ENCODE peak calls at places on chromosomes 11 and 22, in nine cellular contexts. G is progenitor cell of endocrine pancreas, N is ovary, I is GM12864, U is GM10248, S is transverse colon, W is tibial artery, F is heart left ventricle, M is AG10803. Z is an unnamed sample.

GRCh38 chr11:114400222-114400973 is at the start of the genes C11orf71 and RBM7:
- DNase-seq in S (peak), G (peak), U (peak), M (peak), I (peak), F (peak), W (peak), N (peak), Z (peak)

GRCh38 chr11:102361100-102362021 is 14.3 kb downstream of the BIRC2 start:
- DNase-seq in N (no peak), I (no peak), S (no peak), U (no peak), G (no peak), M (peak), F (no peak), W (no peak), Z (no peak)

GRCh38 chr11:101686514-101686913 is 102.7 kb upstream of the TRPC6 start:
- DNase-seq in U (no peak), F (no peak), N (no peak), S (no peak), I (no peak), W (no peak), G (no peak), M (peak), Z (no peak)

GRCh38 chr22:37546436-37547248 is 13.6 kb upstream of the CDC42EP1 start:
- DNase-seq in W (peak), G (no peak), I (no peak), S (peak), U (no peak), F (peak), N (peak), M (peak), Z (no peak)

GRCh38 chr11:118530180-118530682 is 761 bp upstream of the TMEM25 start:
- DNase-seq in W (no peak), F (no peak), N (no peak), S (peak), G (no peak), M (no peak), I (no peak), U (no peak), Z (no peak)

GRCh38 chr11:232783-233565 is 3.2 kb downstream of the SIRT3 start:
- DNase-seq in N (no peak), F (no peak), G (no peak), S (no peak), W (no peak), U (no peak), M (no peak), I (no peak), Z (no peak)

GRCh38 chr11:67345247-67345948 is 7.9 kb downstream of the POLD4 start:
- DNase-seq in S (peak), M (no peak), G (no peak), U (no peak), W (no peak), F (no peak), N (no peak), I (no peak), Z (no peak)

GRCh38 chr22:49244466-49245420 is 582.9 kb downstream of the BRD1 start:
- DNase-seq in M (no peak), U (no peak), W (peak), G (no peak), N (no peak), F (no peak), I (no peak), S (no peak), Z (no peak)

GRCh38 chr11:107722671-107723070 is 10.8 kb upstream of the SLN start:
- DNase-seq in U (no peak), F (no peak), I (no peak), N (no peak), M (no peak), G (no peak), W (no peak), S (no peak), Z (no peak)

GRCh38 chr11:99154277-99154676 is 133.5 kb downstream of the CNTN5 start:
- DNase-seq in I (no peak), W (no peak), U (no peak), N (no peak), S (no peak), F (no peak), M (no peak), G (no peak), Z (no peak)

GRCh38 chr11:123316003-123316402 is 114.1 kb upstream of the GRAMD1B start:
- DNase-seq in U (no peak), S (no peak), N (no peak), M (peak), I (no peak), W (no peak), F (no peak), G (no peak), Z (no peak)

GRCh38 chr11:27653990-27654758 is 46.1 kb downstream of the BDNF start:
- DNase-seq in N (no peak), S (no peak), I (no peak), G (no peak), W (no peak), M (no peak), F (no peak), U (no peak), Z (no peak)

GRCh38 chr11:57586711-57587110 is 10.8 kb upstream of the SERPING1 start:
- DNase-seq in I (no peak), U (no peak), S (no peak), M (no peak), W (no peak), N (no peak), F (no peak), G (no peak), Z (no peak)

GRCh38 chr11:6681949-6682348 is 1.2 kb downstream of the MRPL17 start:
- DNase-seq in N (no peak), G (no peak), M (peak), S (no peak), U (no peak), I (no peak), F (no peak), W (no peak), Z (no peak)

GRCh38 chr11:27497284-27497866 is 9.2 kb downstream of the LIN7C start:
- DNase-seq in U (no peak), M (peak), N (no peak), S (no peak), F (no peak), I (no peak), W (no peak), G (no peak), Z (no peak)

GRCh38 chr11:71987521-71987920 is 11.2 kb upstream of the IL18BP start:
- DNase-seq in S (no peak), I (no peak), N (no peak), W (no peak), F (no peak), M (no peak), G (no peak), U (no peak), Z (no peak)

GRCh38 chr11:844693-845644 is 2.3 kb downstream of the TSPAN4 start:
- DNase-seq in G (no peak), N (peak), F (peak), M (peak), U (peak), I (no peak), W (peak), S (peak), Z (peak)

GRCh38 chr11:123585721-123586120 is 68.7 kb downstream of the SCN3B start:
- DNase-seq in W (no peak), G (no peak), S (no peak), I (no peak), U (no peak), N (no peak), M (no peak), F (no peak), Z (no peak)

GRCh38 chr22:20771918-20772625 is 1.8 kb upstream of the SERPIND1 start:
- DNase-seq in G (no peak), F (no peak), S (no peak), U (no peak), N (no peak), M (no peak), W (no peak), I (no peak), Z (no peak)

GRCh38 chr11:86678823-86679222 is 6.4 kb upstream of the ME3 start:
- DNase-seq in U (no peak), N (no peak), F (no peak), I (no peak), W (no peak), M (no peak), S (no peak), G (no peak), Z (no peak)

GRCh38 chr11:76667856-76668255 is 2.7 kb downstream of the LRRC32 start:
- DNase-seq in W (peak), G (no peak), N (no peak), M (no peak), U (no peak), S (peak), F (peak), I (no peak), Z (no peak)

GRCh38 chr11:10443152-10443551 is 11.9 kb upstream of the AMPD3 start:
- DNase-seq in U (no peak), G (no peak), F (no peak), I (no peak), N (no peak), W (no peak), M (no peak), S (no peak), Z (no peak)

GRCh38 chr22:44024288-44024908 is at the start of gene PARVB:
- DNase-seq in U (peak), I (no peak), M (peak), F (peak), S (peak), N (peak), G (peak), W (no peak), Z (no peak)

GRCh38 chr11:1650034-1650917 is 20.7 kb downstream of the KRTAP5-5 start:
- DNase-seq in G (no peak), S (no peak), F (no peak), W (no peak), I (no peak), M (no peak), N (no peak), U (no peak), Z (peak)

GRCh38 chr11:46260161-46260560 is 17.3 kb upstream of the CREB3L1 start:
- DNase-seq in W (no peak), F (no peak), S (no peak), I (no peak), U (no peak), G (no peak), M (no peak), N (no peak), Z (no peak)

GRCh38 chr11:124602751-124603150 is 8.5 kb upstream of the PANX3 start:
- DNase-seq in S (no peak), W (no peak), I (no peak), G (no peak), M (no peak), N (no peak), F (no peak), U (no peak), Z (no peak)

GRCh38 chr11:95688015-95688414 is 101.6 kb downstream of the FAM76B start:
- DNase-seq in W (no peak), U (no peak), I (no peak), M (no peak), S (no peak), N (no peak), F (no peak), G (no peak), Z (no peak)
- TF ChIP-seq CTCF in W (no peak), U (no peak), I (no peak), M (no peak), S (no peak), N (no peak), F (no peak), G (no peak), Z (no peak)

DNA sequence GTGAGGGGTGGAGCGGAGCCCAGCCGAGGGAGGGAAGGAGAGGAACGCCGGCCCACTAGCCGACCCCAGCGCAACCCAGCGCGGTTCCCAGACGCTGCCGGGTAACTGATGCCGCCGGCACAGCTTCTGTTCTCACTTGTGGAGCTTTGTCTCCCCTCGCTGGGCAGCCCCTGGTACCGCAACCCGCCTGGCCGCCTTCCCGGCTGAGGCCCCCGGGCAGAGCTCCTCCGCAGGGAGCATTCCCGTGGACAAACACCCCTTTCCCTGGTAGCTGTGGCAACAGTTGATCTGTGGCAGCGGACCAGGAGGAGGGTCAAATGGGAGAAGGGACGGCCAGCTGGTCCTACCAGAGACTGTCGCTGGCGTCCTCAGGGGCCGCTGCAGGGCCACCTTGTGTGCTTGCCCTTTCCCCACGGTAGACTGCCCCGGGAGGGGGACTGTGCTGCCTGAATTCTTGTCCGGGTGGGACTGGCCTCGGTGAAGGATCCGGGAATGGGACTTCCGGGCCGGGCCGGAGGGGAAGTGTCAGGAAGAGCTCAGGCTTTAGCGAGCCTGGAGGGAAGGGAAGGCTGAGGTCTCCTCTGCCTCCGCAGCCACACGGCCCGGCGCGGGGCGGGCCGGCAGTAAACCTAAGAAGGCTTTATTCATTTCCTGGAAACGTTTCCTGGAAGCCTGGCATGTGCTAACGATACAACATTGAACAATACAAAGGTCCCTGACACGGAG is 468.0 kb downstream of the OPCML start:
- DNase-seq in I (no peak), N (peak), F (peak), W (peak), U (peak), G (peak), M (peak), S (peak), Z (no peak)
- TF ChIP-seq CTCF in I (peak), N (no peak), F (peak), W (peak), U (no peak), G (peak), M (peak), S (peak), Z (no peak)

GRCh38 chr11:19953909-19954308 is 206.4 kb downstream of the DBX1 start:
- DNase-seq in G (no peak), S (no peak), N (no peak), W (no peak), M (peak), U (no peak), F (no peak), I (no peak), Z (no peak)
- TF ChIP-seq CTCF in G (peak), S (peak), N (peak), W (peak), M (peak), U (no peak), F (peak), I (no peak), Z (no peak)

GRCh38 chr22:24156915-24157782 is 24.1 kb upstream of the SUSD2 start:
- DNase-seq in N (peak), M (peak), F (peak), I (peak), W (peak), S (peak), G (peak), U (peak), Z (peak)
- TF ChIP-seq CTCF in N (peak), M (peak), F (peak), I (peak), W (peak), S (peak), G (peak), U (peak), Z (no peak)

DNA sequence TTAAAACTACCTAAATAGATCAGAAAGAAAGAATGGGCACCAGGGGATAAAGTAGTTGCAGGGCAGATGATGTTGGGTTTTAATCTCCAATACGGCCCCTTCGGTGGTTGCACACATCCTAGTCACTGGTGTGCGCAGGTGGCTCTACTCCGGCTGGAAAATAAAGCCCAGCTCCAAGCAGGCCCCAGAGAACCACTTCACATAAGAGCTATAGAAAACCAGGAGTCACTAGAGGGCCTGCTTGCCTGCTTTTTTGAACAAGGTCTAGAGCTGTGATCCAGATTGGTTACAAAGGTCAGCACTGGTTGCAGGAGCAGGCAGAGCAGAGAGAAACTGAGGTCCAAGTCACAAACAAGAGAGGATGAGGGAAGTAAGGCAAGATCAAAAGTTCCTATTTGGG is 41.5 kb upstream of the MS4A8 start:
- DNase-seq in N (no peak), F (no peak), G (no peak), W (no peak), M (no peak), I (no peak), U (no peak), S (peak), Z (no peak)
- TF ChIP-seq CTCF in N (no peak), F (no peak), G (no peak), W (no peak), M (no peak), I (peak), U (no peak), S (no peak), Z (no peak)

DNA sequence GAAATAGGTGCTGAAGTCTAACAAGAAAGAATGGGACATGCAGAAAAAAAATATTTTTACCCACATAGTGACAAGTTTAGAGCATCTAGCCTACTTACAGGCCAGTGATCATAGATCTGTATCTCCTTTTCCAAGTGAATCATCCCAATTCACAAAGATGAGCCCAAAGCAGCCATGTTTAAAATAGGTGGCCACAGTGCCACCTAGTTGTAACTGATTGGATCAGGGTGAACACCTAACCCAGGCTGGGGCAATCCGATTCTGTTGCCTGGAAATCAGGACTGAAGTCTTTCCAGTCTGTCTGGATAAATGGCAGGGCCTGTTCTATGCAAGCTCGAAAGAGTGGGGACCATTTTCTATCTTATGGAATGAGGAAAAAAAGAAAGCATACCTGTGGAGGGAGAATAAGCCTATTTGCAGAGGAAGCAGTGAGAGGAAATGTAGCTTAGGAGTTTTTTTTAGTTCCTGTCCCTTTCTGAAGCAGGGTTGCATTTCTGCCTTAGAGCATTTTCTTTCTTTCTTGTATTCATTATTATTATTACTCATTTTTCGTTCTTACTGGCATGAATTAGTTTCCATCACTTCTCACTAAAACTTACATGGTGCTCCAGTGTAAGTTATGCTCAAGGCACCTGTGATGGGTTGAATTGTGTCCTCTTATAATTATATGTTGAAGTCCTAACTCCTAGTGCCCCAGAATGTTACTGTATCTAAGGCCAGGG is 113.2 kb upstream of the RAG2 start:
- DNase-seq in I (no peak), G (no peak), M (no peak), N (no peak), U (no peak), W (no peak), S (no peak), F (no peak), Z (no peak)
- TF ChIP-seq CTCF in I (peak), G (no peak), M (no peak), N (no peak), U (no peak), W (no peak), S (no peak), F (no peak), Z (no peak)

DNA sequence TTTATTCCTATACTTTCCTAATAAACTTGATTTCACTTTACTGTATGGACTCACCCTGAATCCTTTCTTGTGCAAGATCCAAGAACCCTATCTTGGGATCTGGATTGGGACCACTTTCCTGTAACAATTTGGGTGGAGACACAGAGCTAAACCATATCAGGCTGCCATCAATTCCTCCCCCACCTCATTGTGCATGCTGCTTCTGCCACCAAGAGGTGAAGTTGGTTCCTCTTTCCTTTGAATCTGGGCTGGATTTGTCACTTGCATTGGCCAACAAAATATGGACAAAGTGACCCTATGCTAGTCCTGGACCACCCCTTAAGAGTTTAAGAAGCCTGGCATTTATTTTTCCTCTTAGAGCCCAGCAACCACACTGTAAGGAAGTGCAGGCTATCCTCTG is 39.4 kb upstream of the CEP295 start:
- DNase-seq in S (no peak), U (no peak), F (no peak), I (no peak), M (peak), N (no peak), W (no peak), G (no peak), Z (no peak)
- TF ChIP-seq CTCF in S (no peak), U (peak), F (peak), I (peak), M (peak), N (no peak), W (peak), G (no peak), Z (no peak)

GRCh38 chr11:17927643-17928343 is 85.1 kb downstream of the SERGEF start:
- DNase-seq in I (no peak), M (peak), S (no peak), F (no peak), G (no peak), W (no peak), U (no peak), N (no peak), Z (no peak)

GRCh38 chr11:17932472-17932871 is 80.4 kb downstream of the SERGEF start:
- DNase-seq in S (no peak), N (no peak), F (no peak), U (no peak), G (no peak), M (no peak), I (no peak), W (no peak), Z (no peak)

GRCh38 chr11:17931595-17931994 is 81.3 kb downstream of the SERGEF start:
- DNase-seq in S (no peak), I (no peak), F (no peak), N (no peak), W (no peak), G (no peak), M (no peak), U (no peak), Z (no peak)

GRCh38 chr11:17929171-17929570 is 83.7 kb downstream of the SERGEF start:
- DNase-seq in N (no peak), W (no peak), M (no peak), G (no peak), S (no peak), I (no peak), U (no peak), F (no peak), Z (no peak)

DNA sequence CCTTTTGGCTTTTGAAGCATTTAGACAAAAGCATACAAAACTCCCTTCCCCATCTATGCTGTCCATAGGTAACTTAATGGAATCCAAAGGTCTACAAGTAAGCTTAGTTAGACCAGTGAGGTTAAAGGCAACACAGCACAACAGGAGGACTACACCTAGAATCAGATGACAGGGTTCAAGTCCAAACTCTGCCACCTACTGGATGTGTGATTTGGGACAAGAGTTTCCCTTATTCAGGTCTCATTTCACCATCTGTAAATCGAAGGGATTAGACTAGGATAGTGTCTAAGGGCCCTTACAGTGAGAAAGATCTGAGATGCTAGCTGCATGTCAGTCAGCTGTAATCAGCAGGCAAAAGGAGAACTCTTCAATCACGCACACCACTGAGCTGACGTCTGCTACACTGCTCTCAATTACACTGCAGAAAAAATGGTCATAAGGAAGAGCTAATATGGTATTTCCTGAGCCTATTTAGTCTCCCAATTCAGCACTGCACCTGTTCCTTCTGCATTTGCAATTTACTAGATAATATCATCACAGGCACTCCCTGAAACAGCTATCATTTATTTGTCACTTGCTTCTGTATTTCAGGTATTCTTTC is 82.2 kb downstream of the SERGEF start:
- DNase-seq in G (no peak), I (no peak), W (no peak), F (no peak), U (no peak), S (no peak), M (no peak), N (no peak), Z (no peak)
- TF ChIP-seq CTCF in G (no peak), I (no peak), W (no peak), F (no peak), U (no peak), S (no peak), M (no peak), N (no peak), Z (no peak)

GRCh38 chr22:30356392-30357230 is at the start of the genes CCDC157 and SF3A1:
- DNase-seq in G (peak), U (peak), N (peak), M (peak), S (peak), F (peak), I (peak), W (peak), Z (peak)
- TF ChIP-seq CTCF in G (no peak), U (no peak), N (no peak), M (no peak), S (no peak), F (no peak), I (no peak), W (no peak), Z (no peak)

Z was measured in omental fat pad.